ENCODE peak calls at places on chromosomes 16 and 17, in ten cellular contexts. A, P, B, Q, N, R, M, V, W and F are unnamed samples.

GRCh38 chr17:2250140-2251095 is 53.2 kb downstream of the SMG6 start:
- DNase-seq in P (no peak), R (no peak), N (no peak), M (no peak), B (no peak), Q (no peak), W (no peak), A (no peak), V (peak; percentile 85), F (no peak)

GRCh38 chr16:17474037-17474436 is 3.3 kb upstream of the XYLT1 start:
- DNase-seq in B (no peak), M (no peak), W (no peak), V (peak; percentile 5), Q (no peak), A (no peak), P (no peak), R (no peak), N (no peak), F (no peak)

GRCh38 chr16:9095171-9095570 is 3.7 kb downstream of the HAPSTR1 start:
- DNase-seq in A (no peak), Q (no peak), R (no peak), P (no peak), V (no peak), W (no peak), M (no peak), N (no peak), B (no peak), F (no peak)

GRCh38 chr16:57579361-57579665 is 36.9 kb downstream of the ADGRG5 start:
- DNase-seq in A (no peak), V (no peak), R (no peak), B (no peak), W (no peak), P (no peak), Q (no peak), M (no peak), N (no peak), F (no peak)

GRCh38 chr17:34596897-34597296 is 17.5 kb downstream of the TMEM132E start:
- DNase-seq in W (no peak), R (no peak), P (no peak), M (no peak), B (no peak), V (no peak), N (no peak), A (no peak), Q (no peak), F (no peak)

GRCh38 chr17:38815576-38816193 is 9.4 kb downstream of the CWC25 start:
- DNase-seq in M (no peak), N (peak; percentile 64), B (no peak), R (no peak), A (peak; percentile 27), V (peak; percentile 84), P (peak; percentile 64), W (no peak), Q (no peak), F (no peak)

GRCh38 chr17:57518587-57519118 is 226.4 kb downstream of the CCDC182 start:
- DNase-seq in M (no peak), P (peak; percentile 84), N (no peak), A (no peak), R (no peak), W (no peak), V (no peak), B (no peak), Q (no peak), F (no peak)

GRCh38 chr16:69482410-69482951 is 58.1 kb downstream of the CYB5B start:
- DNase-seq in R (no peak), N (peak; percentile 78), W (no peak), V (no peak), A (no peak), B (no peak), Q (no peak), P (peak; percentile 52), M (no peak), F (peak; percentile 69)

GRCh38 chr16:57194512-57194911 is 8.4 kb downstream of the RSPRY1 start:
- DNase-seq in N (peak; percentile 71), W (no peak), B (peak; percentile 25), P (peak; percentile 95), M (no peak), V (peak; percentile 97), R (peak; percentile 71), Q (no peak), A (no peak), F (peak; percentile 53)

GRCh38 chr16:20884240-20884556 is 16.0 kb downstream of the DCUN1D3 start:
- DNase-seq in B (no peak), R (peak; percentile 60), V (peak; percentile 62), P (peak; percentile 87), N (peak; percentile 61), A (no peak), Q (no peak), W (no peak), M (no peak), F (no peak)

GRCh38 chr17:9371019-9371418 is 204.6 kb downstream of the STX8 start:
- DNase-seq in N (peak; percentile 39), V (peak; percentile 93), P (peak; percentile 51), B (peak; percentile 8), W (no peak), A (no peak), R (no peak), M (no peak), Q (no peak), F (no peak)

GRCh38 chr16:88347656-88348376 is 34.9 kb upstream of the ZNF469 start:
- DNase-seq in M (peak; percentile 81), B (no peak), P (no peak), V (no peak), W (peak; percentile 76), R (no peak), A (no peak), N (no peak), Q (no peak), F (no peak)

GRCh38 chr16:81888520-81889394 is 109.7 kb downstream of the PLCG2 start:
- DNase-seq in A (no peak), Q (no peak), V (no peak), N (peak; percentile 59), P (no peak), B (no peak), R (no peak), M (no peak), W (no peak), F (no peak)

GRCh38 chr17:30229012-30229411 is 6.5 kb downstream of the SLC6A4 start:
- DNase-seq in P (no peak), B (no peak), N (no peak), R (no peak), M (no peak), W (no peak), A (no peak), Q (no peak), V (no peak), F (no peak)

GRCh38 chr17:58706351-58707140 is 14.1 kb downstream of the RAD51C start:
- DNase-seq in Q (no peak), R (no peak), W (no peak), A (no peak), N (no peak), B (no peak), M (no peak), V (no peak), P (no peak), F (no peak)

GRCh38 chr16:50765866-50766265 is 24.0 kb downstream of the CYLD start:
- DNase-seq in W (no peak), M (no peak), P (no peak), A (no peak), R (no peak), B (no peak), V (no peak), Q (no peak), N (no peak), F (no peak)

GRCh38 chr16:82184213-82184612 is 14.2 kb upstream of the MPHOSPH6 start:
- DNase-seq in N (no peak), V (no peak), Q (no peak), A (no peak), W (no peak), P (no peak), R (no peak), B (no peak), M (no peak), F (no peak)

GRCh38 chr16:1634541-1634940 is 22.4 kb downstream of the CRAMP1 start:
- DNase-seq in B (no peak), R (no peak), P (no peak), W (no peak), Q (no peak), V (no peak), A (no peak), N (no peak), M (no peak), F (no peak)

GRCh38 chr17:10130263-10130662 is 68.1 kb downstream of the GAS7 start:
- DNase-seq in R (peak; percentile 61), N (no peak), W (no peak), M (no peak), B (no peak), V (no peak), P (no peak), Q (no peak), A (no peak), F (no peak)

GRCh38 chr17:38558751-38559024 is 47.1 kb downstream of the SRCIN1 start:
- DNase-seq in B (no peak), N (no peak), P (no peak), W (no peak), M (no peak), A (no peak), V (peak; percentile 26), R (no peak), Q (no peak), F (no peak)